ENCODE peak calls at places on chromosome 18, in eight cellular contexts. Z, U, F, I, D, S, V and N are unnamed samples.

GRCh38 chr18:34870916-34871315 is 160.8 kb downstream of the DTNA start:
- DNase-seq in Z (no peak), U (no peak), F (no peak), I (no peak), D (no peak), S (no peak), V (no peak), N (no peak)

GRCh38 chr18:76572517-76573247 is 77.6 kb upstream of the ZNF516 start:
- DNase-seq in Z (no peak), U (no peak), F (no peak), I (no peak), D (no peak), S (no peak), V (no peak), N (no peak)

GRCh38 chr18:40676676-40677075 is 1278.4 kb upstream of the PIK3C3 start:
- DNase-seq in Z (peak; percentile 5), U (no peak), F (no peak), I (no peak), D (no peak), S (no peak), V (no peak), N (no peak)

GRCh38 chr18:62716679-62717058 is 1.3 kb downstream of the PHLPP1 start:
- DNase-seq in Z (peak; percentile 16), U (peak; percentile 77), F (peak; percentile 53), I (peak; percentile 58), D (no peak), S (peak; percentile 53), V (peak; percentile 68), N (peak; percentile 64)

GRCh38 chr18:50687491-50687890 is 127.6 kb downstream of the MAPK4 start:
- DNase-seq in Z (no peak), U (no peak), F (no peak), I (no peak), D (no peak), S (no peak), V (no peak), N (no peak)

GRCh38 chr18:59024829-59025228 is 114.9 kb upstream of the SEC11C start:
- DNase-seq in Z (peak; percentile 85), U (no peak), F (no peak), I (no peak), D (no peak), S (no peak), V (no peak), N (no peak)

GRCh38 chr18:77346446-77346845 is 96.8 kb downstream of the GALR1 start:
- DNase-seq in Z (peak; percentile 82), U (no peak), F (no peak), I (no peak), D (no peak), S (no peak), V (no peak), N (no peak)

GRCh38 chr18:9684901-9685738 is 23.0 kb upstream of the RAB31 start:
- DNase-seq in Z (peak; percentile 79), U (no peak), F (no peak), I (no peak), D (no peak), S (no peak), V (peak; percentile 75), N (peak; percentile 69)

GRCh38 chr18:3486514-3486913 is 36.5 kb downstream of the TGIF1 start:
- DNase-seq in Z (no peak), U (no peak), F (no peak), I (no peak), D (no peak), S (no peak), V (no peak), N (no peak)

GRCh38 chr18:13381907-13382682 is 163.5 kb downstream of the LDLRAD4 start:
- DNase-seq in Z (peak; percentile 57), U (peak; percentile 49), F (peak; percentile 50), I (no peak), D (peak; percentile 55), S (peak; percentile 54), V (peak; percentile 63), N (peak; percentile 84)

GRCh38 chr18:66495844-66496243 is 108.0 kb downstream of the CDH19 start:
- DNase-seq in Z (peak; percentile 6), U (no peak), F (no peak), I (no peak), D (peak; percentile 32), S (peak; percentile 33), V (no peak), N (peak; percentile 14)

GRCh38 chr18:48552130-48552529 is 13.3 kb downstream of the CTIF start:
- DNase-seq in Z (no peak), U (no peak), F (no peak), I (no peak), D (no peak), S (no peak), V (no peak), N (no peak)